ENCODE peak calls at places on chromosomes 4 and X, in ten cellular contexts. One of them, this sample, is unnamed. For H3K9me3, the result is how much of the 10 kb centered on the place peaks cover.

GRCh38 chrX:124963717-124964116 is 356.0 kb upstream of the TEX13C start:
- DNase-seq in heart left ventricle: no peak
- DNase-seq in osteoblast: no peak
- DNase-seq in ovary: no peak
- DNase-seq in left lung: no peak
- DNase-seq in transverse colon: no peak
- DNase-seq in lung: no peak
- DNase-seq in left ventricle myocardium inferior: no peak
- DNase-seq in astrocyte: no peak
- DNase-seq in mucosa of descending colon: no peak
- DNase-seq in this sample: no peak

GRCh38 chrX:39311646-39312045 is 510.4 kb downstream of the MID1IP1 start:
- DNase-seq in lung: no peak
- DNase-seq in heart left ventricle: no peak
- DNase-seq in left lung: no peak
- DNase-seq in osteoblast: no peak
- DNase-seq in astrocyte: no peak
- DNase-seq in mucosa of descending colon: no peak
- DNase-seq in left ventricle myocardium inferior: no peak
- DNase-seq in transverse colon: no peak
- DNase-seq in ovary: no peak
- DNase-seq in this sample: no peak

GRCh38 chr4:185640809-185641675 is 105.7 kb upstream of the PDLIM3 start:
- DNase-seq in transverse colon: no peak
- DNase-seq in lung: no peak
- DNase-seq in mucosa of descending colon: peak
- DNase-seq in heart left ventricle: no peak
- DNase-seq in left lung: no peak
- DNase-seq in astrocyte: peak
- DNase-seq in ovary: no peak
- DNase-seq in left ventricle myocardium inferior: no peak
- DNase-seq in osteoblast: peak
- DNase-seq in this sample: peak

GRCh38 chrX:129540068-129540653 is at the start of gene OCRL:
- DNase-seq in heart left ventricle: peak
- DNase-seq in ovary: peak
- DNase-seq in left lung: peak
- DNase-seq in osteoblast: peak
- DNase-seq in astrocyte: peak
- DNase-seq in lung: peak
- DNase-seq in mucosa of descending colon: peak
- DNase-seq in transverse colon: peak
- DNase-seq in left ventricle myocardium inferior: peak
- DNase-seq in this sample: peak

GRCh38 chr4:120052840-120053239 is 13.8 kb downstream of the MAD2L1 start:
- DNase-seq in ovary: no peak
- DNase-seq in left lung: peak
- DNase-seq in heart left ventricle: peak
- DNase-seq in mucosa of descending colon: peak
- DNase-seq in transverse colon: no peak
- DNase-seq in left ventricle myocardium inferior: no peak
- DNase-seq in lung: peak
- DNase-seq in osteoblast: peak
- DNase-seq in astrocyte: peak
- DNase-seq in this sample: peak

GRCh38 chrX:150572206-150572605 is 3.8 kb downstream of the MTM1 start:
- DNase-seq in osteoblast: no peak
- DNase-seq in mucosa of descending colon: no peak
- DNase-seq in left lung: no peak
- DNase-seq in ovary: no peak
- DNase-seq in heart left ventricle: no peak
- DNase-seq in left ventricle myocardium inferior: no peak
- DNase-seq in astrocyte: no peak
- DNase-seq in lung: no peak
- DNase-seq in transverse colon: no peak
- DNase-seq in this sample: no peak

GRCh38 chr4:46274717-46275116 is 115.2 kb downstream of the GABRA2 start:
- DNase-seq in mucosa of descending colon: no peak
- DNase-seq in left ventricle myocardium inferior: no peak
- DNase-seq in transverse colon: no peak
- DNase-seq in lung: no peak
- DNase-seq in ovary: no peak
- DNase-seq in osteoblast: no peak
- DNase-seq in astrocyte: no peak
- DNase-seq in heart left ventricle: no peak
- DNase-seq in left lung: no peak
- DNase-seq in this sample: no peak

GRCh38 chr4:185040523-185040922 is 22.2 kb downstream of the HELT start:
- DNase-seq in transverse colon: no peak
- DNase-seq in heart left ventricle: no peak
- DNase-seq in lung: no peak
- DNase-seq in astrocyte: no peak
- DNase-seq in mucosa of descending colon: no peak
- DNase-seq in left lung: no peak
- DNase-seq in osteoblast: no peak
- DNase-seq in ovary: no peak
- DNase-seq in left ventricle myocardium inferior: no peak
- DNase-seq in this sample: no peak

GRCh38 chrX:44580466-44580865 is 37.8 kb upstream of the FUNDC1 start:
- DNase-seq in lung: no peak
- DNase-seq in astrocyte: peak
- DNase-seq in mucosa of descending colon: no peak
- DNase-seq in left ventricle myocardium inferior: no peak
- DNase-seq in osteoblast: no peak
- DNase-seq in transverse colon: no peak
- DNase-seq in heart left ventricle: no peak
- DNase-seq in ovary: no peak
- DNase-seq in left lung: no peak
- DNase-seq in this sample: peak

GRCh38 chrX:40064055-40064597 is 33.6 kb downstream of the BCOR start:
- DNase-seq in osteoblast: no peak
- DNase-seq in lung: no peak
- DNase-seq in left lung: no peak
- DNase-seq in heart left ventricle: no peak
- DNase-seq in left ventricle myocardium inferior: no peak
- DNase-seq in ovary: no peak
- DNase-seq in mucosa of descending colon: no peak
- DNase-seq in transverse colon: no peak
- DNase-seq in astrocyte: no peak
- DNase-seq in this sample: no peak

GRCh38 chrX:140766024-140766611 is 56.6 kb downstream of the LINC00632 start:
- DNase-seq in heart left ventricle: peak
- DNase-seq in transverse colon: peak
- DNase-seq in astrocyte: peak
- DNase-seq in left ventricle myocardium inferior: no peak
- DNase-seq in left lung: no peak
- DNase-seq in lung: peak
- DNase-seq in osteoblast: peak
- DNase-seq in mucosa of descending colon: peak
- DNase-seq in ovary: peak
- DNase-seq in this sample: peak

GRCh38 chrX:119389854-119390501 is 9.2 kb upstream of the SLC25A43 start:
- DNase-seq in osteoblast: no peak
- DNase-seq in mucosa of descending colon: no peak
- DNase-seq in heart left ventricle: no peak
- DNase-seq in left lung: no peak
- DNase-seq in transverse colon: no peak
- DNase-seq in ovary: no peak
- DNase-seq in lung: no peak
- DNase-seq in astrocyte: no peak
- DNase-seq in left ventricle myocardium inferior: no peak
- DNase-seq in this sample: no peak

DNA sequence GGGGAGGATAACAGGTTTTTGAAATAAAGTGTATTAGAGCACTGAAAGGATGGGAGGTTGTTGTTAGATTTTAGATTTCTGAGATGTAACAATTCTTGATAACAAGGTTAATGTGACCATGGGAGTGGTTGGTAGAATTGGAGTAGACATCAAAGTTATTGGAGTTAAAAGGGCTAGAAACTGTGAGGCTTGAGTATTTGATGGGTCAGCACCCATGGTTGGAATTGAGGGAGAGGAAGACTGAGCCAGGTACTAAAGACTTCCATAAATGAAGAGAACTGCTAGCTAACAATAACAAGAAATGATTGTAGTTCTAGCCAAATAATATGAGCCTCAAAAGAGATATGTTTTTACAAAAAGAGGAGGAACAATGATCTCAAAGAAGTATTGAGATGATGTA is 98.8 kb downstream of the HEPH start:
- DNase-seq in left lung: no peak
- DNase-seq in osteoblast: no peak
- DNase-seq in heart left ventricle: no peak
- DNase-seq in astrocyte: no peak
- DNase-seq in ovary: no peak
- DNase-seq in transverse colon: no peak
- DNase-seq in left ventricle myocardium inferior: no peak
- DNase-seq in lung: no peak
- DNase-seq in mucosa of descending colon: no peak
- DNase-seq in this sample: no peak
- H3K9me3 ChIP-seq in left lung: under half
- H3K9me3 ChIP-seq in osteoblast: under half
- H3K9me3 ChIP-seq in heart left ventricle: under half
- H3K9me3 ChIP-seq in astrocyte: under half
- H3K9me3 ChIP-seq in ovary: under half
- H3K9me3 ChIP-seq in transverse colon: under half
- H3K9me3 ChIP-seq in left ventricle myocardium inferior: under half
- H3K9me3 ChIP-seq in lung: under half
- H3K9me3 ChIP-seq in mucosa of descending colon: under half
- H3K9me3 ChIP-seq in this sample: under half

DNA sequence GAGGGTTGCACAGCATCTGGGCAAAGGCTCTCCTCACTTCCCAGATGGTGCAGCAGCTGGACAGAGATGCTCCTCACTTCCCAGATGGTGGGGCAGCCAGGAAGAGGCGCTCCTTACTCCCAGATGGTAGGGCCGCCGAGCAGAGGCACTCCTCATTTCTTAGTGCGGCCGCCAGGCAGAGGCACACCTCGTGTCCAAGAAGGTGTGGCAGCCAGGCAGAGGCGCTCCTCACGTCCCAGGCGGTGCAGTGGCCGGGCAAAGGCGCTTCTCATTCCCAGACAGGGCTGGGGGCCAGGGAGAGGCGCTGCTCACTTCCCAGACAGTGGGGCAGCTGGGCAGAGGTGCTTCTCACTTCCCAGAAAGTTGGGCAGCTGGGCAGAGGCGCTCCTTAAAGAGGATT is 48.8 kb downstream of the ZNF732 start:
- DNase-seq in lung: no peak
- DNase-seq in left ventricle myocardium inferior: no peak
- DNase-seq in left lung: no peak
- DNase-seq in mucosa of descending colon: no peak
- DNase-seq in osteoblast: no peak
- DNase-seq in transverse colon: no peak
- DNase-seq in ovary: no peak
- DNase-seq in heart left ventricle: no peak
- DNase-seq in astrocyte: no peak
- DNase-seq in this sample: no peak
- H3K9me3 ChIP-seq in lung: under half
- H3K9me3 ChIP-seq in left ventricle myocardium inferior: half or more
- H3K9me3 ChIP-seq in left lung: half or more
- H3K9me3 ChIP-seq in mucosa of descending colon: half or more
- H3K9me3 ChIP-seq in osteoblast: under half
- H3K9me3 ChIP-seq in transverse colon: half or more
- H3K9me3 ChIP-seq in ovary: under half
- H3K9me3 ChIP-seq in heart left ventricle: half or more
- H3K9me3 ChIP-seq in astrocyte: under half
- H3K9me3 ChIP-seq in this sample: half or more

GRCh38 chrX:81291996-81292395 is 90.1 kb downstream of the SH3BGRL start:
- DNase-seq in left ventricle myocardium inferior: no peak
- DNase-seq in lung: no peak
- DNase-seq in mucosa of descending colon: no peak
- DNase-seq in heart left ventricle: no peak
- DNase-seq in left lung: no peak
- DNase-seq in osteoblast: no peak
- DNase-seq in astrocyte: no peak
- DNase-seq in ovary: no peak
- DNase-seq in transverse colon: no peak
- DNase-seq in this sample: no peak
- H3K9me3 ChIP-seq in left ventricle myocardium inferior: under half
- H3K9me3 ChIP-seq in lung: under half
- H3K9me3 ChIP-seq in mucosa of descending colon: under half
- H3K9me3 ChIP-seq in heart left ventricle: under half
- H3K9me3 ChIP-seq in left lung: under half
- H3K9me3 ChIP-seq in osteoblast: under half
- H3K9me3 ChIP-seq in astrocyte: under half
- H3K9me3 ChIP-seq in ovary: under half
- H3K9me3 ChIP-seq in transverse colon: under half
- H3K9me3 ChIP-seq in this sample: under half

GRCh38 chr4:492412-492811 is 6.5 kb downstream of the ZNF721 start:
- DNase-seq in left lung: no peak
- DNase-seq in transverse colon: no peak
- DNase-seq in ovary: no peak
- DNase-seq in lung: no peak
- DNase-seq in astrocyte: no peak
- DNase-seq in mucosa of descending colon: no peak
- DNase-seq in osteoblast: no peak
- DNase-seq in left ventricle myocardium inferior: no peak
- DNase-seq in heart left ventricle: no peak
- DNase-seq in this sample: no peak
- H3K9me3 ChIP-seq in left lung: half or more
- H3K9me3 ChIP-seq in transverse colon: under half
- H3K9me3 ChIP-seq in ovary: under half
- H3K9me3 ChIP-seq in lung: under half
- H3K9me3 ChIP-seq in astrocyte: under half
- H3K9me3 ChIP-seq in mucosa of descending colon: half or more
- H3K9me3 ChIP-seq in osteoblast: under half
- H3K9me3 ChIP-seq in left ventricle myocardium inferior: half or more
- H3K9me3 ChIP-seq in heart left ventricle: under half
- H3K9me3 ChIP-seq in this sample: under half